ENCODE peak calls at places on chromosome X, in nine cellular contexts. E is aorta; N is testis; B is upper lobe of right lung; G is GM23248; T is AG04450; J is endothelial cell of umbilical vein; K is CD8-positive, alpha-beta memory T cell; L is SK-N-SH. P is an unnamed sample.

GRCh38 chrX:51332188-51332942 is at the start of gene NUDT10:
- DNase-seq in E (peak; percentile 83), N (peak; percentile 88), G (peak; percentile 45), J (peak; percentile 16), T (no peak), K (no peak), B (peak; percentile 69), L (peak; percentile 81), P (peak; percentile 29)

GRCh38 chrX:7926914-7927258 is 327 bp downstream of the PNPLA4 start:
- DNase-seq in E (no peak), N (no peak), G (no peak), L (no peak), T (no peak), B (no peak), J (no peak), K (no peak), P (no peak)

GRCh38 chrX:5724123-5724522 is 504.5 kb downstream of the NLGN4X start:
- DNase-seq in G (no peak), K (no peak), L (no peak), B (no peak), T (no peak), E (no peak), N (no peak), J (no peak), P (no peak)

GRCh38 chrX:102654696-102655095 is 3.4 kb downstream of the GPRASP1 start:
- DNase-seq in T (no peak), G (no peak), L (no peak), E (no peak), B (no peak), K (no peak), J (no peak), N (no peak), P (no peak)

GRCh38 chrX:135420831-135421230 is 913 bp upstream of the SMIM10L2A start:
- DNase-seq in J (no peak), E (no peak), L (no peak), K (no peak), G (no peak), B (no peak), N (no peak), T (no peak), P (no peak)

GRCh38 chrX:65894138-65894537 is 145.7 kb downstream of the VSIG4 start:
- DNase-seq in J (no peak), N (no peak), T (no peak), E (no peak), G (no peak), B (no peak), K (peak; percentile 57), L (no peak), P (no peak)

GRCh38 chrX:153153516-153153915 is 25.6 kb upstream of the MAGEA1 start:
- DNase-seq in J (no peak), G (peak; percentile 6), T (no peak), K (no peak), L (no peak), E (no peak), B (no peak), N (no peak), P (no peak)

GRCh38 chrX:20373063-20373462 is 106.4 kb upstream of the RPS6KA3 start:
- DNase-seq in N (no peak), B (no peak), J (no peak), K (no peak), L (no peak), G (no peak), E (no peak), T (no peak), P (no peak)

GRCh38 chrX:40105791-40106676 is 8.3 kb upstream of the BCOR start:
- DNase-seq in B (peak; percentile 88), N (peak; percentile 73), J (peak; percentile 27), K (peak; percentile 80), G (peak; percentile 84), E (peak; percentile 91), L (peak; percentile 76), T (no peak), P (no peak)

GRCh38 chrX:15206306-15206705 is 63.6 kb downstream of the ASB9 start:
- DNase-seq in T (no peak), G (no peak), J (peak; percentile 14), K (no peak), E (no peak), N (no peak), L (no peak), B (no peak), P (no peak)

GRCh38 chrX:145729635-145730034 is 88.0 kb upstream of the SLITRK2 start:
- DNase-seq in L (no peak), K (no peak), B (no peak), T (no peak), N (no peak), E (no peak), J (no peak), G (no peak), P (no peak)

GRCh38 chrX:3518870-3519269 is 172.4 kb upstream of the MXRA5 start:
- DNase-seq in G (peak; percentile 95), N (no peak), E (no peak), B (no peak), J (no peak), T (peak; percentile 78), L (no peak), K (no peak), P (peak; percentile 1)

GRCh38 chrX:112058255-112058654 is 24.3 kb downstream of the TRPC5 start:
- DNase-seq in E (no peak), L (no peak), T (peak; percentile 1), G (peak; percentile 47), N (no peak), B (no peak), J (no peak), K (no peak), P (no peak)
- H3K27ac ChIP-seq in E (no peak overlapping the region), L (no peak overlapping the region), T (no peak overlapping the region), G (no peak overlapping the region), N (no peak overlapping the region), B (no peak overlapping the region), J (no peak overlapping the region), K (no peak overlapping the region), P (no peak overlapping the region)

GRCh38 chrX:47646636-47647035 is 3.7 kb downstream of the ELK1 start:
- DNase-seq in E (no peak), K (no peak), J (no peak), G (no peak), L (no peak), B (no peak), N (no peak), T (no peak), P (no peak)

GRCh38 chrX:47645530-47645929 is 4.8 kb downstream of the ELK1 start:
- DNase-seq in L (no peak), N (no peak), T (no peak), E (no peak), J (no peak), B (no peak), K (no peak), G (no peak), P (no peak)

GRCh38 chrX:47648376-47648775 is 2.0 kb downstream of the ELK1 start:
- DNase-seq in G (no peak), E (no peak), N (no peak), K (no peak), L (no peak), B (no peak), J (no peak), T (no peak), P (no peak)

GRCh38 chrX:47643926-47644325 is 6.4 kb downstream of the ELK1 start:
- DNase-seq in E (no peak), J (peak; percentile 40), B (no peak), N (no peak), K (no peak), G (peak; percentile 41), L (no peak), T (no peak), P (no peak)

GRCh38 chrX:47644557-47645091 is 5.7 kb downstream of the ELK1 start:
- DNase-seq in G (peak; percentile 70), E (no peak), J (no peak), K (no peak), T (no peak), B (no peak), L (peak; percentile 65), N (no peak), P (no peak)
- H3K27ac ChIP-seq in G (no peak overlapping the region), E (no peak overlapping the region), J (no peak overlapping the region), K (no peak overlapping the region), T (no peak overlapping the region), B (no peak overlapping the region), L (no peak overlapping the region), N (peak overlapping the region; percentile 39), P (no peak overlapping the region)

GRCh38 chrX:110145854-110146253 is 142.9 kb downstream of the TMEM164 start:
- DNase-seq in L (peak; percentile 23), B (no peak), G (peak; percentile 60), K (no peak), J (peak; percentile 36), N (peak; percentile 17), E (no peak), T (no peak), P (no peak)

GRCh38 chrX:110145305-110145704 is 142.4 kb downstream of the TMEM164 start:
- DNase-seq in K (no peak), N (no peak), J (no peak), L (no peak), E (no peak), B (no peak), T (no peak), G (no peak), P (no peak)

GRCh38 chrX:110146521-110146920 is 143.6 kb downstream of the TMEM164 start:
- DNase-seq in B (no peak), T (no peak), J (peak; percentile 36), E (no peak), L (peak; percentile 55), N (peak; percentile 26), G (peak; percentile 47), K (no peak), P (peak; percentile 45)

GRCh38 chrX:110142096-110142495 is 139.2 kb downstream of the TMEM164 start:
- DNase-seq in L (no peak), N (peak; percentile 46), J (no peak), K (no peak), T (no peak), B (no peak), E (no peak), G (peak; percentile 40), P (no peak)

DNA sequence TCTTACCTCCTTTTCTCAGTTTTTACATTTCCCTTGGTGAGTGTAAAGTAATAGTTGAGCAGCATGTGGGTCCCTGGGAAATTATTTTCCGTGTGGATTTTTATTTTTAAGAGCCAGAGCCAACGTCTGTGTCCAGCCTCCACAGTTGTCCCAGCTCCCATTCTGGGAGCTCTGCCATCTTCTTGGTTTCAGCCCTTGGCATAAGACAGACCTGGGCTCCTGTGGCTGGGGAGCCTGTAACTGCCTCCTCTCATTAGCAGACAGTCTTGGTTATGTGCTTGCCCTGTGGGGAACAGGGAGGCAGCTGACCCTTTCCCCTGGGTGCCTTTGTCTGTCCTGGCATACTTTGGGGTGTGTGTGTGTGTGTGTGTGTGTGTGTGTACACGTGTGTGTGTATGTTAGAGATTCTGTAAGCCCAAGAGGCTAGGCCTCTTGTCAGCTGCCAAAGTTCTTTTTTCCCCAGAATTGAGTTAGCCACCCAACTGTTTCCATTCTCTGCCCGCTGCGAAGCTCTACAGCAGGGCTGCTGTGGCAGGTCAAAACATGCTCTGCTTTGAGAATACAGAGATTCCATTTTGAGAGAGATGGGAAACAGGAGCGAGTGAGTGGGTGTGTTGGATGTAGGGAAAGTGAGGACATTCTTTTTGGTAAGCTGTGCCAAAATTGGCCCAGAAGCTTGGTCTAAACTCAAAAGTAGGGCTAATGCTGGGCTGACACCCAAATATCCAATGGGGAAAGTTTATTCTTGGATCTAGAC is 140.7 kb downstream of the TMEM164 start:
- DNase-seq in T (no peak), G (no peak), N (no peak), L (no peak), E (no peak), J (no peak), B (no peak), K (no peak), P (no peak)
- H3K27ac ChIP-seq in T (peak overlapping the region; percentile 2), G (no peak overlapping the region), N (no peak overlapping the region), L (no peak overlapping the region), E (peak overlapping the region; percentile 30), J (no peak overlapping the region), B (no peak overlapping the region), K (no peak overlapping the region), P (no peak overlapping the region)

GRCh38 chrX:118764122-118764521 is 36.7 kb downstream of the IL13RA1 start:
- DNase-seq in E (no peak), K (no peak), B (no peak), G (no peak), T (no peak), L (no peak), N (no peak), J (no peak), P (peak; percentile 7)
- H3K27ac ChIP-seq in E (no peak overlapping the region), K (no peak overlapping the region), B (no peak overlapping the region), G (no peak overlapping the region), T (no peak overlapping the region), L (no peak overlapping the region), N (no peak overlapping the region), J (no peak overlapping the region), P (no peak overlapping the region)